ENCODE peak calls at places on chromosomes 11 and 22, in four cellular contexts. E is left ventricle myocardium inferior, Q is endodermal cell, U is dorsolateral prefrontal cortex. A is an unnamed sample. For H3K27me3, the result is how much of the 10 kb centered on the place peaks cover.

GRCh38 chr11:81444306-81444705 is 1289.4 kb downstream of the FAM181B start:
- DNase-seq in E (no peak), Q (peak), U (peak), A (no peak)

GRCh38 chr11:119788911-119789560 is 60.0 kb upstream of the NECTIN1 start:
- DNase-seq in E (no peak), Q (no peak), U (no peak), A (no peak)

GRCh38 chr11:100297516-100297915 is 389.6 kb upstream of the ARHGAP42 start:
- DNase-seq in E (no peak), Q (no peak), U (no peak), A (no peak)

GRCh38 chr11:23711981-23712380 is 784.9 kb upstream of the LUZP2 start:
- DNase-seq in E (no peak), Q (no peak), U (no peak), A (no peak)

GRCh38 chr22:18156878-18157713 is 7.1 kb downstream of the USP18 start:
- DNase-seq in E (peak), Q (peak), U (peak), A (peak)

GRCh38 chr11:105673089-105673488 is 63.2 kb downstream of the GRIA4 start:
- DNase-seq in E (no peak), Q (peak), U (no peak), A (peak)

GRCh38 chr11:116643521-116643920 is 129.3 kb downstream of the BUD13 start:
- DNase-seq in E (no peak), Q (peak), U (no peak), A (no peak)

GRCh38 chr11:58046231-58046630 is 15.5 kb downstream of the OR6Q1 start:
- DNase-seq in E (no peak), Q (no peak), U (no peak), A (no peak)

GRCh38 chr11:12684821-12685220 is 10.6 kb downstream of the TEAD1 start:
- DNase-seq in E (no peak), Q (no peak), U (no peak), A (no peak)

GRCh38 chr11:59708537-59708936 is 5.1 kb downstream of the OR10V1 start:
- DNase-seq in E (no peak), Q (no peak), U (no peak), A (no peak)

GRCh38 chr22:38468761-38469305 is 937 bp downstream of the KDELR3 start:
- DNase-seq in E (no peak), Q (no peak), U (no peak), A (no peak)

GRCh38 chr11:44729718-44730117 is 3.0 kb downstream of the TSPAN18 start:
- DNase-seq in E (no peak), Q (no peak), U (no peak), A (no peak)

GRCh38 chr22:39351689-39352214 is 2.0 kb downstream of the SYNGR1 start:
- DNase-seq in E (no peak), Q (peak), U (no peak), A (no peak)

GRCh38 chr22:37769056-37769455 is 38.7 kb upstream of the GCAT start:
- DNase-seq in E (no peak), Q (no peak), U (no peak), A (no peak)

GRCh38 chr11:15565846-15566245 is 451.1 kb downstream of the INSC start:
- DNase-seq in E (no peak), Q (no peak), U (no peak), A (peak)

GRCh38 chr11:114059984-114060401 is 482 bp downstream of the ZBTB16 start:
- DNase-seq in E (peak), Q (peak), U (no peak), A (peak)

GRCh38 chr22:25051983-25052710 is 99.6 kb downstream of the KIAA1671 start:
- DNase-seq in E (peak), Q (no peak), U (no peak), A (peak)

GRCh38 chr22:41699264-41700104 is at the start of gene MEI1:
- DNase-seq in E (peak), Q (peak), U (peak), A (peak)

GRCh38 chr11:65185166-65185565 is 3.4 kb downstream of the CAPN1 start:
- DNase-seq in E (no peak), Q (no peak), U (no peak), A (no peak)

GRCh38 chr11:27599217-27599616 is 92.6 kb upstream of the LIN7C start:
- DNase-seq in E (no peak), Q (peak), U (no peak), A (no peak)

GRCh38 chr11:31601635-31602282 is 92.2 kb downstream of the ELP4 start:
- DNase-seq in E (no peak), Q (no peak), U (no peak), A (no peak)

GRCh38 chr11:130945945-130946344 is 29.7 kb upstream of the SNX19 start:
- DNase-seq in E (peak), Q (no peak), U (peak), A (peak)

GRCh38 chr22:36928826-36929535 is 15.6 kb downstream of the CSF2RB start:
- DNase-seq in E (no peak), Q (peak), U (no peak), A (no peak)

GRCh38 chr11:74443071-74443864 is 24.1 kb downstream of the KCNE3 start:
- DNase-seq in E (no peak), Q (peak), U (no peak), A (no peak)

GRCh38 chr11:116576523-116576922 is 196.3 kb downstream of the BUD13 start:
- DNase-seq in E (no peak), Q (peak), U (no peak), A (no peak)

GRCh38 chr11:5204787-5205186 is 4.3 kb upstream of the OR51V1 start:
- DNase-seq in E (no peak), Q (no peak), U (no peak), A (no peak)

GRCh38 chr11:101456812-101457211 is 127.0 kb downstream of the TRPC6 start:
- DNase-seq in E (no peak), Q (no peak), U (no peak), A (no peak)

GRCh38 chr11:61837411-61838005 is 9.4 kb downstream of the FADS2 start:
- DNase-seq in E (no peak), Q (peak), U (no peak), A (no peak)

GRCh38 chr11:88102595-88102929 is 72.7 kb downstream of the RAB38 start:
- DNase-seq in E (no peak), Q (no peak), U (no peak), A (no peak)

GRCh38 chr11:110069158-110069737 is 23.9 kb upstream of the ZC3H12C start:
- DNase-seq in E (peak), Q (no peak), U (peak), A (peak)

GRCh38 chr22:35518781-35519180 is 21.9 kb upstream of the RASD2 start:
- DNase-seq in E (no peak), Q (no peak), U (no peak), A (no peak)

GRCh38 chr22:50267591-50268390 is 2.4 kb downstream of the MAPK11 start:
- DNase-seq in E (peak), Q (peak), U (peak), A (peak)

GRCh38 chr11:131985769-131986393 is 615.5 kb downstream of the NTM start:
- DNase-seq in E (peak), Q (no peak), U (no peak), A (no peak)

GRCh38 chr11:72240461-72241289 is 3.3 kb downstream of the PHOX2A start:
- DNase-seq in E (no peak), Q (peak), U (no peak), A (peak)
- H3K27me3 ChIP-seq in E (half or more), Q (half or more), U (half or more), A (half or more)

GRCh38 chr22:27747396-27748256 is 53.9 kb downstream of the MN1 start:
- DNase-seq in E (no peak), Q (no peak), U (no peak), A (no peak)
- TF ChIP-seq CTCF in E (peak), Q (peak), U (no peak), A (peak)

DNA sequence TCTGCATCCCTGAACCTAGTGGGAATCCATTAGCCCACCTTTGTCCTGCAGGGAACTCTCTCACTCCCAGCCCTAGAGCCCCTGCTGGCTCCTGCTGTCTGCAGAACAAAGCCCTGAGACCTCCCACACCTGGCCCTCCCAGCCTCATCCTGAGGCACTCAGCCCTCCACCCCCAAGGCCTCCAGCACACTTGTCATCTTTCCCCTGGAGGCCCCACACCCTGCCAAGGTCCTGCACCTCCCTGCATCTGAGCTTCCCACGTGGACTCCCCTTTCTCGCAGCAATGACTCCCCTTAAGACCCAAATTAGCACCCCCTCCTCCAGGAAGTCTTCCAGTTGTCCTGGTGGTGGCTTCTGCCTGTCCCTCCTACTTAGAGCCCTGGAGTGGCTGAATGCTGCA is 42.3 kb upstream of the LINC01488 start:
- DNase-seq in E (no peak), Q (peak), U (no peak), A (no peak)
- H3K27me3 ChIP-seq in E (under half), Q (under half), U (under half), A (under half)

GRCh38 chr11:47980907-47981621 is 705 bp downstream of the PTPRJ start:
- DNase-seq in E (peak), Q (peak), U (no peak), A (peak)
- TF ChIP-seq CTCF in E (peak), Q (peak), U (peak), A (no peak)

DNA sequence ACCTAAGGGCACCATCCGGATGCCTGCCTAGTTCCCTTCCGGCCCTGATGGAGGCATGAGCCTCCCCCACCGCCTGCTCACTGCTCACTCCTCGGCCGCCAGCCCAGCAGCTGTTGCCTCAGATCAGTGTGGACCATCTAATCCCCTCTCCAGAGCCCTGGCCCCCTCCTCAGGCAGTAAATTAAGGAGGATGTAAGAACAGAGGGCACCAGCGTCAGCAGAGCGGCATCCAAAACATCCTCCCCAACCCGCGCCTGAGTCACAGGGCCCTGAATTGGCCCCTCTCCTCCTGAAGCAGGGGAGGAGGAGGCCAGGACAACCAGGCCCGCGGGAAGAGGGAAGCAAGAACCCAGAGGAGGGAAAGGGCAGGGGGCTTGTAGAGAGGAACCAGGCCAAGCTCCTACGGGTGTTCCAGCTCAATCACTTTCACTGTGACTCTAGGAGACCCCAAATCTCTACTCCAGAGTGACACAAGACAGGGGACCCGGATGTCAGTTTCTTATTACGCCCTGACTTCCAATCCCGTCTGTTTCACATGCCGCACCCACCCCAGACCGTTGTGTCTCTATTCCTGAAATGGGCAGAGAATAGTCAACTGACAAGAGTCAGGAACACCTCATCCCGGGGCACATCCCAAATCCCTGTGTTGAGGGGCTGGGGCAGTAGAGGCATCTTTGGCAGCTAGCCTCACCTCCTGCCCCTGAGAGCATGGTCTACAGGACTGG is 31.3 kb upstream of the MYOD1 start:
- DNase-seq in E (no peak), Q (no peak), U (no peak), A (no peak)
- H3K27me3 ChIP-seq in E (half or more), Q (half or more), U (under half), A (under half)

GRCh38 chr11:613369-613968 is 2.3 kb downstream of the IRF7 start:
- DNase-seq in E (peak), Q (peak), U (peak), A (peak)

GRCh38 chr11:614091-614582 is 1.6 kb downstream of the IRF7 start:
- DNase-seq in E (no peak), Q (no peak), U (no peak), A (no peak)

GRCh38 chr11:611001-611996 is 4.5 kb downstream of the IRF7 start:
- DNase-seq in E (no peak), Q (no peak), U (no peak), A (no peak)

GRCh38 chr11:612961-613300 is 2.8 kb downstream of the IRF7 start:
- DNase-seq in E (no peak), Q (no peak), U (no peak), A (no peak)

DNA sequence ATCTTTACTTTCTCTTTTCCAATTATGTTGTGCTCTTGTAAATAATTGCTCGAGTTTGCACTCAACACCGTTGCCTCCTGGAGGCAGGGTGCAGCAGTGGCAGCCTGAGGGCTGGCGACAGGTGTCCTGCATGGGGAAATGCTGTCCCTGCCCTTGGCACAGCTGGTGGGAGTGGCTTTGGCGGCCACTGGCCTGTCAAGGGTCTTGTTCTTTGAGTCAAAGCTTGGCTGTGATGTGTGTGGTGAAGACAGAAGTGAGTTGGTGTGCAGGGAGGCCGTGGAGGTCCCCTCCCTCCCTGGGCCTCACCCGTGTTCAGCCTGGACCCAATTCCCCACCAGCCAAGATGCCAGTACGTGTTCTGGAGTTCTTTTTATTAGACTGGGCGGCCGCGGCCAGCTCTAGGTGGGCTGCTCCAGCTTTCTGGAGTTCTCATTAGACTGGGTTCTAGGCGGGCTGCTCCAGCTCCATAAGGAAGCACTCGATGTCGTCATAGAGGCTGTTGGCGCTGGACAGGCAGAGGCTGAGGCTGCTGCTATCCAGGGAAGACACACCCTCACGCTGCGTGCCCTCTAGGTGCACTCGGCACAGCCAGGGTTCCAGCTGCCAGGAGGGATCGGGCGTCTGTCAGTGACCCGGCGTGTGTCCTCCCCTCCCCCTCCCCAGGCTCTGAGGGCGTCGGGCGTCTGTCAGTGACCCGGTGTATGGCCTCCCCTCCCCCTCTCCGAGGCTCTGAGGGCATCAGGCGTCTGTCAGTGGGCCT is 3.4 kb downstream of the IRF7 start:
- DNase-seq in E (no peak), Q (peak), U (no peak), A (no peak)
- TF ChIP-seq CTCF in E (no peak), Q (peak), U (no peak), A (no peak)

DNA sequence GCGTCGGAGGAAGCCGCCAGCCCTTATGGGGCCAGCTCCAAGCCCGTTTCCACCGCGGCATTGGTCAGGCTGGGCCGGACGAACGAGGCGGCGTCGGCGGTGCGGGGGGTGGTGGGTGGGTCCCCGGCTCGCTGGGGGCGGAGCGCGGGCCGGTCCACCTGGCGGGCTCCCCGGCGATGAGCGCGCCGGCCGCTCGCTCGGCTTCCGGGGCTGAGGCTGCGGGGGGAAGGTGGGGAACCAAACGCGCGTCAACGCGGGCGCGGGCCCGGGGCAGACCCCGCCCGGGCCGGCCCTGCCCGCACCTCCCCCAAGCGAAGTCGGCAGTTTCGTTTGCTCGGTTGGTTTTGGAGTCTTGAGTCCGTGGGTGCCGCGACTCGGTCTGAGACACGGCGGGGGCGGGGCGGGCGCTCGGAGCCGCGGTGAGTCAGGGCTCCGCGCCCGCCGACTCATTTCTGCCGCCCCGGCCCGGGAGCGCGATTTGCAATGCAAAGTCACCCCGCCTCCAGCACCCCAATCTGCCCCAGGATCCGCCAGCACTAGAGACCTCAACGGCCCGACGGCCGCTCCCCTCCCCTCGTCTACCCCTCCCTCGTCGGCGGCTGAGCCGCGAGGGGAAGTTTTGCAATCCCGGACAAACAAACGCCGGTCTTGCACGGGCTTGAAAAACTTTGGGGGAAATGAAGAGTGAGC is 1.3 kb downstream of the ASCL2 start:
- DNase-seq in E (peak), Q (peak), U (no peak), A (peak)
- H3K27me3 ChIP-seq in E (half or more), Q (half or more), U (under half), A (half or more)

DNA sequence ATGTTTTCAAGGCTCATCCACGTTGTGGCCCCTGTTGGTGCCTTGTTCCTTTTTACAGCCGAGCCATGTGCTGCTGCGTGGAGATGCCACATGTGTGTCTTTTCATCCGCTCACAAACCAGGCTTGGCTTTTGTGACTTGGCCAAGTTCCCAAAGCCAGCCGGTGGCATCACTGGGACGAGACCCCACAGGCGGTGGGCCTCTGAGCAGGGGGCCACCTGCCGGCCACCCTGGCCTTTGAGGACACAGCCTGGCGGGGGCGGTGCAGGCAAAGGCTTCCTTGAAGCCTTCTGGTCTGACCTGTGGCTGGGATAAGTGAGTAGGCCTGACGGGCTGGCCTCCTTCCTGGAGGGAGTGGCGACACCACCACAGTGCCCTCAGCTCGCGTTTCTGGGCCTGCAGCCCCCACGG is 10.6 kb downstream of the GRK2 start:
- DNase-seq in E (no peak), Q (peak), U (no peak), A (peak)
- TF ChIP-seq CTCF in E (peak), Q (peak), U (no peak), A (no peak)

DNA sequence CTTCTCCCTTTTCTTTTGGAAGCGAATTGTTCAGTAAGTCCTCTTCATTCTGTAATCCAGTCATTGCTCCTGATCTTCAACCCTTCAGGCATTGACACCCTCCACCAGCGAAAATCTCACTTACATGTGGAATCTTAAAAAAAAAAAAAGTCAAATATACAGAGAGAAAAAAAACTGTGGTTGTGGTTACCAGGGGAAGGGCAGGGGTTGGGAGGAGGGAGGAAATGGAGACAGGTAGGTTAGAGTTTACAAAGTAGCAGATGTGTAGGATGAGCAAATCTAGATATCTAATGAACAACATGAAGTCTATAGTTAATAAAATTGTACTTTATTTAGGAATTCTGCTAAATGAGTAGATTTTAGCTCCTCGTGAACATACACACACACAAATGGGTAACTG is 17.7 kb upstream of the TMEM123 start:
- DNase-seq in E (no peak), Q (no peak), U (no peak), A (no peak)
- H3K27me3 ChIP-seq in E (under half), Q (under half), U (under half), A (under half)

DNA sequence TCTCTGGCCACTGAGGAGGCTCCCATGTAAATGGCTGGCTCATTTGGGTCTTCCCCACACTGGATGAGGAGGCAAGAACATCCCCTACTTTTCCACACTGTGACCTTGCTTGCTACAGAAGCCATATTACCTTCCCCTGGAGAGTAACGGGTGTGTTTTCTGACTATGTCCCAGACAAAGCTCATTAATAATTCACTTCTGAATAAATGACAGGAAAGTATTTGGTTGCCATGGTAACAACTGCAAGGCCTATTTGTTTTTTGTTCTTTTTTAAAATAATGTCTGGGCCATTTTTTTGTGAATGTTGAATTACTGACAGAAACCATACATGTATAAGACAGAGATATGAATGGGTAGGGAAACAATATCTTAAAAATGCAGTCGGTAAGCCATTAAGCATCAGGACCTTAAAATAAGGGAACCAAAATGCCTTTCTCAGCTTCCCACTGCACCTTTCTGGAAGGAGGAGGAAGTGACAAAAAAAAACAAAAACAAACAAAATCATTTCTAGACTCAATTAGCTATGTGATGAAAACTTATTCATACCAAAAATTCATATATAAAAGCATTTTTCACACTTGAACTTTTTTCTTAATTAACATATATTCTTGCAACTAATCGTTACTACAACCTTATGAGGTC is 31.9 kb downstream of the SLC1A2 start:
- DNase-seq in E (no peak), Q (no peak), U (no peak), A (no peak)
- TF ChIP-seq CTCF in E (peak), Q (no peak), U (no peak), A (peak)

A was measured in heart right ventricle.